ENCODE peak calls at places on chromosomes 6 and 20, in ten cellular contexts. N is HCT116; C is breast epithelium; Q is body of pancreas; W is fibroblast of lung; B is lower lobe of right lung; R is uterus; H is Panc1; L is CD8-positive, alpha-beta memory T cell; T is upper lobe of right lung. X is an unnamed sample.

GRCh38 chr6:16769131-16769985 is 8.1 kb upstream of the ATXN1 start:
- DNase-seq in N (peak; percentile 84), C (no peak), Q (peak; percentile 45), W (peak; percentile 99), B (no peak), R (peak; percentile 31), H (no peak), L (peak; percentile 84), T (no peak), X (peak; percentile 65)

GRCh38 chr6:154236646-154237236 is 119.9 kb downstream of the IPCEF1 start:
- DNase-seq in N (no peak), C (no peak), Q (no peak), W (peak; percentile 10), B (no peak), R (no peak), H (no peak), L (no peak), T (no peak), X (no peak)

GRCh38 chr20:58361549-58361948 is 27.5 kb upstream of the VAPB start:
- DNase-seq in N (no peak), C (no peak), Q (no peak), W (peak; percentile 54), B (no peak), R (no peak), H (no peak), L (no peak), T (no peak), X (no peak)

GRCh38 chr6:107116923-107117417 is 1.7 kb upstream of the BEND3 start:
- DNase-seq in N (no peak), C (no peak), Q (no peak), W (no peak), B (no peak), R (no peak), H (no peak), L (no peak), T (no peak), X (no peak)

GRCh38 chr6:152648090-152648489 is 10.9 kb upstream of the SYNE1 start:
- DNase-seq in N (no peak), C (no peak), Q (no peak), W (no peak), B (no peak), R (no peak), H (no peak), L (no peak), T (no peak), X (no peak)

GRCh38 chr20:1734269-1734858 is 76.8 kb upstream of the SIRPG start:
- DNase-seq in N (no peak), C (no peak), Q (no peak), W (peak; percentile 3), B (no peak), R (no peak), H (no peak), L (peak; percentile 51), T (no peak), X (no peak)

GRCh38 chr20:8291873-8292272 is 159.8 kb downstream of the PLCB1 start:
- DNase-seq in N (no peak), C (no peak), Q (no peak), W (peak; percentile 91), B (no peak), R (no peak), H (no peak), L (no peak), T (no peak), X (no peak)

GRCh38 chr6:25992413-25993037 is 29.9 kb downstream of the TRIM38 start:
- DNase-seq in N (peak; percentile 78), C (peak; percentile 89), Q (peak; percentile 94), W (peak; percentile 87), B (peak; percentile 96), R (peak; percentile 98), H (peak; percentile 73), L (peak; percentile 93), T (peak; percentile 97), X (peak; percentile 67)

GRCh38 chr6:43579171-43579570 is 3.2 kb downstream of the POLH start:
- DNase-seq in N (no peak), C (no peak), Q (no peak), W (peak; percentile 44), B (no peak), R (no peak), H (no peak), L (no peak), T (no peak), X (no peak)

DNA sequence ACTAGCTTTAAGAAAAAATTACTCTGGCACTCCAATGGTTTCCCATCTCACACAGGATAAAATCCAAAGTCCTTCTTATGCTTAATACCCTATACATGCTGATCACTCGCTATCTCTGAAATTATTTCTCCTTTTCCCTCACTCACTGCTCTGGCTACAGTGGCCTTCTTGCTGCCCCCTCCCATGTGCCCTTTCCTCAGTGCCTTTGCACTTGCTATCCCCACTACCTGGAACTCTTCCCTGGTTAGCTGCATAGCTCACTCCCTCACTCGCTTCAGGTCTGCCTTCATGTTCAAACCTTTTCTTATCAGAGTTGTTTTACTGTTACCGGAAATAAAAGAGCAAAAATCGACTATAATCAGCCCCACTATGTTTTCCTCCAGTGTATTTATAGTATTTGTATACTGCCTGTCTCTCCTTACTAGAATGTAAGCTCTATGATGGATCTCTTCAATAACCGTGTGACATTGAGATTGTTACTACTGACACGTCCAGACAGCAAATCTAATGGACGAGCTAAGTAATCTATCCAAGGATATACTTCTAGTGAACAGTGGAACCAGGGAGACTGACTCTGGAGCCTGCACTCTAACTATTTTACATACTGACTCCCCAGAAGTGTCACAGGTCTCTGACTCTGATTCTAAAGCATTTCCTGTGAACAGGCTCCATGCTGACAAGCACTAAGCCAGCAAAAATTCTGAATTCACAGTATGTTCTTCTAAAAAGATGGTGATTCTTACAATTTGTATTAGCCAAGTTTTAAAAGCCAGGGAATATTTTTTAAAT is 25.1 kb downstream of the FKBP5 start:
- DNase-seq in N (no peak), C (no peak), Q (no peak), W (peak; percentile 87), B (no peak), R (no peak), H (no peak), L (no peak), T (no peak), X (no peak)
- H3K4me3 ChIP-seq in N (no peak overlapping the region), C (no peak overlapping the region), Q (no peak overlapping the region), W (no peak overlapping the region), B (no peak overlapping the region), R (no peak overlapping the region), H (no peak overlapping the region), L (peak overlapping the region; percentile 34), T (no peak overlapping the region), X (peak overlapping the region; percentile 27)

GRCh38 chr6:24497254-24497989 is 2.7 kb downstream of the ALDH5A1 start:
- DNase-seq in N (no peak), C (no peak), Q (no peak), W (no peak), B (no peak), R (no peak), H (no peak), L (no peak), T (no peak), X (no peak)
- H3K4me1 ChIP-seq in N (peaks cover 14% of the 10 kb centered on the region), C (no peaks in the 10 kb centered on the region), Q (peaks cover 14% of the 10 kb centered on the region), W (no peaks in the 10 kb centered on the region), B (peaks cover 10% of the 10 kb centered on the region), R (no peaks in the 10 kb centered on the region), H (peaks cover 5% of the 10 kb centered on the region), L (peaks cover 19% of the 10 kb centered on the region), T (peaks cover 12% of the 10 kb centered on the region), X (peaks cover 2% of the 10 kb centered on the region)

DNA sequence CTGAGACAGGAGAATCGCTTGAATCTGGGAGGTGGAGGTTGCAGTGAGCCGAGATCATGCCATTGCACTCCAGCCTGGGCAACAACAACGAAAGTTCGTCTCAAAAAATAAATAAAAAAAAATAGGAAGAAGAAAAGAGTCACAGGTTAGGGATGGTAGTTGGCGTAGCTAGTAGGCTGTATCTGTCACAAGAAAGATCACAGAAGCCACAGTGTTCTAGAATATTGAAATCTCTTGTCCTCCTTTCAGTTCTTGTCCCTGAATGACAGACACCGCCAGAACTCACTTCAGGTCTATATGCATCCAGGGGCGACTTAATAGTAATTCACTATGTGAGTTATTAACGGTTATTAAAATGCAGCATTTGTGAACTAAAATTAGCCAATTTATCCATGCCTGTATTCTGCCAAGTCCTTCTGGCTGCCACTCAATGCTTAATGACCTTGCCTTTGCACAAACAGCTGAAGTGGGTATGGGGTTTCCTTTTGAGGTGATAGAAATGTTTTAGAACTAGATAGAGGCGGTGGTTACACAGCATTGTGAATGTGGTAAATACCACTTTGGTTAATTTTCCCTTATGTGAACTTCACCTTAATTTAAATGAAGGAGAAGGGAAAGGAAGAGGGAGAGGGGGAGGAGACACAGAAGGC is 41.3 kb upstream of the ZMYND8 start:
- DNase-seq in N (no peak), C (no peak), Q (no peak), W (no peak), B (no peak), R (no peak), H (no peak), L (no peak), T (no peak), X (no peak)
- H3K27ac ChIP-seq in N (no peak overlapping the region), C (no peak overlapping the region), Q (peak overlapping the region; percentile 77), W (no peak overlapping the region), B (no peak overlapping the region), R (no peak overlapping the region), H (no peak overlapping the region), L (no peak overlapping the region), T (no peak overlapping the region), X (peak overlapping the region; percentile 5)

GRCh38 chr20:24470031-24470781 is 777 bp downstream of the SYNDIG1 start:
- DNase-seq in N (no peak), C (no peak), Q (no peak), W (peak; percentile 22), B (no peak), R (no peak), H (no peak), L (no peak), T (no peak), X (no peak)
- H3K4me3 ChIP-seq in N (no peak overlapping the region), C (peak overlapping the region; percentile 48), Q (no peak overlapping the region), W (no peak overlapping the region), B (peak overlapping the region; percentile 35), R (peak overlapping the region; percentile 47), H (peak overlapping the region; percentile 22), L (no peak overlapping the region), T (peak overlapping the region; percentile 31), X (peak overlapping the region; percentile 74)

GRCh38 chr6:45947807-45948206 is 67.9 kb downstream of the CLIC5 start:
- DNase-seq in N (no peak), C (no peak), Q (no peak), W (no peak), B (no peak), R (no peak), H (no peak), L (no peak), T (no peak), X (no peak)
- H3K4me1 ChIP-seq in N (peaks cover 13% of the 10 kb centered on the region), C (no peaks in the 10 kb centered on the region), Q (peaks cover 7% of the 10 kb centered on the region), W (peaks cover 2% of the 10 kb centered on the region), B (peaks cover 24% of the 10 kb centered on the region), R (no peaks in the 10 kb centered on the region), H (no peaks in the 10 kb centered on the region), L (no peaks in the 10 kb centered on the region), T (no peaks in the 10 kb centered on the region), X (no peaks in the 10 kb centered on the region)

DNA sequence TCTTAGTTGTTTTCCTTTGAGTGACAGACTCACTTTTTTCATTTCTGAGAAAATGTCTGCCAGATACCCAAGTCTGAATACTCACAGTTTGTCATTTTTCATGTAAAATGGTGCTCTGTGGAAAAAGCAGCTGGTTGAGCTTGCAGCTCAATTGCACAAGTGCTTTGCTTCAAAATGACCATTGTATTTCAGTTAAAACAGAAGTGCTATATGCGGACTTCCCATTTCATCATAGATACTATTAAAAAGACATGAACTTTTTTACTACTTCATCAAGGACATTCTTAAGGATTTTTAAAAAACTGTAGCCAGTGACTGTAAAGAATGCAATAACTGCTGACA is 61.5 kb downstream of the KCNS1 start:
- DNase-seq in N (no peak), C (no peak), Q (no peak), W (no peak), B (no peak), R (no peak), H (no peak), L (no peak), T (no peak), X (no peak)
- H3K27ac ChIP-seq in N (no peak overlapping the region), C (no peak overlapping the region), Q (no peak overlapping the region), W (no peak overlapping the region), B (no peak overlapping the region), R (no peak overlapping the region), H (no peak overlapping the region), L (no peak overlapping the region), T (peak overlapping the region; percentile 21), X (no peak overlapping the region)

X was measured in thoracic aorta.